ENCODE peak calls at places on chromosomes 4 and X, in five cellular contexts. One of them, this sample, is unnamed.

GRCh38 chrX:48864210-48864609 is 28.8 kb upstream of the PCSK1N start:
- DNase-seq in left lung: no peak
- DNase-seq in IMR-90: peak; percentile 62
- DNase-seq in cardiac muscle cell: peak; percentile 48
- DNase-seq in MM.1S: no peak
- DNase-seq in this sample: no peak

GRCh38 chrX:42248226-42248625 is 324.9 kb upstream of the CASK start:
- DNase-seq in left lung: no peak
- DNase-seq in cardiac muscle cell: peak; percentile 34
- DNase-seq in IMR-90: no peak
- DNase-seq in MM.1S: no peak
- DNase-seq in this sample: no peak

GRCh38 chr4:54902261-54902660 is 223.1 kb downstream of the KDR start:
- DNase-seq in left lung: no peak
- DNase-seq in IMR-90: peak; percentile 43
- DNase-seq in cardiac muscle cell: peak; percentile 17
- DNase-seq in MM.1S: no peak
- DNase-seq in this sample: no peak

GRCh38 chr4:112153222-112153791 is 8.1 kb downstream of the FAM241A start:
- DNase-seq in MM.1S: no peak
- DNase-seq in cardiac muscle cell: no peak
- DNase-seq in left lung: no peak
- DNase-seq in IMR-90: no peak
- DNase-seq in this sample: no peak

GRCh38 chrX:96715412-96715940 is 30.8 kb downstream of the DIAPH2 start:
- DNase-seq in IMR-90: peak; percentile 78
- DNase-seq in MM.1S: no peak
- DNase-seq in cardiac muscle cell: no peak
- DNase-seq in left lung: no peak
- DNase-seq in this sample: no peak

GRCh38 chr4:82721819-82722423 is 76.7 kb downstream of the SCD5 start:
- DNase-seq in cardiac muscle cell: no peak
- DNase-seq in MM.1S: peak; percentile 45
- DNase-seq in IMR-90: peak; percentile 26
- DNase-seq in left lung: no peak
- DNase-seq in this sample: no peak

GRCh38 chrX:14056201-14056600 is 26.5 kb upstream of the GEMIN8 start:
- DNase-seq in MM.1S: no peak
- DNase-seq in IMR-90: peak; percentile 2
- DNase-seq in cardiac muscle cell: peak; percentile 48
- DNase-seq in left lung: no peak
- DNase-seq in this sample: no peak

GRCh38 chrX:84046403-84046984 is 141.5 kb downstream of the RPS6KA6 start:
- DNase-seq in IMR-90: peak; percentile 38
- DNase-seq in MM.1S: peak; percentile 63
- DNase-seq in cardiac muscle cell: peak; percentile 46
- DNase-seq in left lung: no peak
- DNase-seq in this sample: peak; percentile 4

GRCh38 chrX:103792916-103793540 is 16.4 kb downstream of the PLP1 start:
- DNase-seq in MM.1S: no peak
- DNase-seq in left lung: no peak
- DNase-seq in IMR-90: peak; percentile 80
- DNase-seq in cardiac muscle cell: peak; percentile 81
- DNase-seq in this sample: no peak

GRCh38 chrX:120365320-120365719 is 3.4 kb downstream of the ATP1B4 start:
- DNase-seq in IMR-90: no peak
- DNase-seq in cardiac muscle cell: peak; percentile 17
- DNase-seq in left lung: peak; percentile 32
- DNase-seq in MM.1S: peak; percentile 72
- DNase-seq in this sample: peak; percentile 13

GRCh38 chr4:157832596-157832995 is 340.2 kb downstream of the GASK1B start:
- DNase-seq in IMR-90: no peak
- DNase-seq in MM.1S: no peak
- DNase-seq in cardiac muscle cell: no peak
- DNase-seq in left lung: no peak
- DNase-seq in this sample: no peak

GRCh38 chr4:11704136-11704535 is 275.4 kb upstream of the HS3ST1 start:
- DNase-seq in cardiac muscle cell: no peak
- DNase-seq in MM.1S: no peak
- DNase-seq in left lung: no peak
- DNase-seq in IMR-90: no peak
- DNase-seq in this sample: no peak

GRCh38 chrX:43973249-43973672 is at the start of gene NDP:
- DNase-seq in left lung: no peak
- DNase-seq in IMR-90: no peak
- DNase-seq in MM.1S: no peak
- DNase-seq in cardiac muscle cell: no peak
- DNase-seq in this sample: no peak

GRCh38 chr4:2361366-2362285 is 56.8 kb downstream of the ZFYVE28 start:
- DNase-seq in left lung: no peak
- DNase-seq in MM.1S: no peak
- DNase-seq in cardiac muscle cell: no peak
- DNase-seq in IMR-90: no peak
- DNase-seq in this sample: peak; percentile 71

GRCh38 chrX:142149919-142150318 is 55.2 kb downstream of the MAGEC2 start:
- DNase-seq in MM.1S: no peak
- DNase-seq in left lung: no peak
- DNase-seq in IMR-90: no peak
- DNase-seq in cardiac muscle cell: no peak
- DNase-seq in this sample: no peak

GRCh38 chrX:1205681-1206611 is 6.5 kb downstream of the CRLF2 start:
- DNase-seq in cardiac muscle cell: peak; percentile 44
- DNase-seq in MM.1S: peak; percentile 79
- DNase-seq in IMR-90: peak; percentile 59
- DNase-seq in left lung: no peak
- DNase-seq in this sample: peak; percentile 74

GRCh38 chr4:133148690-133149363 is at the start of gene PCDH10:
- DNase-seq in MM.1S: peak; percentile 91
- DNase-seq in IMR-90: peak; percentile 87
- DNase-seq in cardiac muscle cell: peak; percentile 97
- DNase-seq in left lung: peak; percentile 82
- DNase-seq in this sample: peak; percentile 92

GRCh38 chr4:126839066-126839465 is 793.7 kb upstream of the INTU start:
- DNase-seq in cardiac muscle cell: peak; percentile 21
- DNase-seq in IMR-90: peak; percentile 43
- DNase-seq in MM.1S: no peak
- DNase-seq in left lung: no peak
- DNase-seq in this sample: no peak

GRCh38 chr4:24303926-24304325 is 280.4 kb downstream of the DHX15 start:
- DNase-seq in cardiac muscle cell: no peak
- DNase-seq in IMR-90: no peak
- DNase-seq in left lung: no peak
- DNase-seq in MM.1S: no peak
- DNase-seq in this sample: no peak

GRCh38 chrX:10110984-10111363 is 45.8 kb upstream of the CLCN4 start:
- DNase-seq in left lung: no peak
- DNase-seq in MM.1S: peak; percentile 57
- DNase-seq in cardiac muscle cell: no peak
- DNase-seq in IMR-90: no peak
- DNase-seq in this sample: no peak

GRCh38 chr4:1244081-1244977 is 4.6 kb downstream of the CTBP1 start:
- DNase-seq in IMR-90: no peak
- DNase-seq in cardiac muscle cell: no peak
- DNase-seq in MM.1S: no peak
- DNase-seq in left lung: peak; percentile 31
- DNase-seq in this sample: peak; percentile 54

GRCh38 chr4:48943387-48943786 is 36.8 kb upstream of the OCIAD2 start:
- DNase-seq in IMR-90: no peak
- DNase-seq in cardiac muscle cell: no peak
- DNase-seq in left lung: no peak
- DNase-seq in MM.1S: no peak
- DNase-seq in this sample: peak; percentile 48

GRCh38 chr4:186144180-186144579 is 39.7 kb downstream of the FAM149A start:
- DNase-seq in IMR-90: peak; percentile 21
- DNase-seq in cardiac muscle cell: peak; percentile 72
- DNase-seq in left lung: no peak
- DNase-seq in MM.1S: peak; percentile 61
- DNase-seq in this sample: peak; percentile 64

GRCh38 chr4:10006604-10007435 is 14.5 kb downstream of the SLC2A9 start:
- DNase-seq in cardiac muscle cell: peak; percentile 58
- DNase-seq in MM.1S: no peak
- DNase-seq in IMR-90: no peak
- DNase-seq in left lung: peak; percentile 57
- DNase-seq in this sample: no peak

GRCh38 chrX:21487832-21488231 is 113.6 kb downstream of the CNKSR2 start:
- DNase-seq in IMR-90: peak; percentile 13
- DNase-seq in MM.1S: no peak
- DNase-seq in left lung: no peak
- DNase-seq in cardiac muscle cell: peak; percentile 1
- DNase-seq in this sample: no peak

GRCh38 chr4:105765690-105766407 is 57.3 kb downstream of the GSTCD start:
- DNase-seq in cardiac muscle cell: peak; percentile 91
- DNase-seq in IMR-90: peak; percentile 94
- DNase-seq in MM.1S: no peak
- DNase-seq in left lung: no peak
- DNase-seq in this sample: peak; percentile 7

GRCh38 chrX:37599735-37600134 is 28.3 kb downstream of the LANCL3 start:
- DNase-seq in IMR-90: no peak
- DNase-seq in left lung: no peak
- DNase-seq in MM.1S: peak; percentile 24
- DNase-seq in cardiac muscle cell: no peak
- DNase-seq in this sample: no peak

GRCh38 chr4:186017801-186018200 is 51.2 kb upstream of the TLR3 start:
- DNase-seq in MM.1S: no peak
- DNase-seq in IMR-90: no peak
- DNase-seq in left lung: no peak
- DNase-seq in cardiac muscle cell: no peak
- DNase-seq in this sample: no peak

GRCh38 chr4:116925900-116926457 is 159.4 kb downstream of the TRAM1L1 start:
- DNase-seq in left lung: peak; percentile 35
- DNase-seq in MM.1S: no peak
- DNase-seq in cardiac muscle cell: no peak
- DNase-seq in IMR-90: no peak
- DNase-seq in this sample: peak; percentile 48

DNA sequence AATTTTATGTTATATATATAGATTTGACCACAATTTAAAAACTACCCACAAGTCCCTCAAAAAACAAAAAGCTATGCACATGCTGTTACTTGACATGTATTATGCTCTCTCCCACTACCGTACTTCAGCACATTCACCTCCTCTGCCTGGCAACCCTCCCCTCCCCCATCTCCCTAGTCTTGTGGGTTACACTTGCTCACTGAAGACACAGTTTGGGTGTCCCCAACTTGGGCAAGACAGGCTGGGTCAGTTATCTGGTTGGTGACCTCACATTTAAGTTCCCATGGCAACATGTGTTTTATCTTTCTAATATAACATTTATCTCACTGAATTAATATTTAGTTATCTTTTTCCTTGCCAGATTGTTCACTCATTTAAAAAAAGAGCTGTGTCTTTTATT is 32.7 kb downstream of the SEC24D start:
- DNase-seq in left lung: no peak
- DNase-seq in cardiac muscle cell: no peak
- DNase-seq in MM.1S: no peak
- DNase-seq in IMR-90: no peak
- DNase-seq in this sample: peak; percentile 47
- H3K36me3 ChIP-seq in left lung: peaks cover 100% of the 10 kb centered on the region
- H3K36me3 ChIP-seq in cardiac muscle cell: peaks cover 38% of the 10 kb centered on the region
- H3K36me3 ChIP-seq in MM.1S: no peaks in the 10 kb centered on the region
- H3K36me3 ChIP-seq in IMR-90: peaks cover 54% of the 10 kb centered on the region
- H3K36me3 ChIP-seq in this sample: peaks cover 19% of the 10 kb centered on the region

GRCh38 chrX:54166915-54167314 is 16.1 kb downstream of the FAM120C start:
- DNase-seq in MM.1S: no peak
- DNase-seq in left lung: no peak
- DNase-seq in IMR-90: no peak
- DNase-seq in cardiac muscle cell: peak; percentile 10
- DNase-seq in this sample: no peak

GRCh38 chrX:54171091-54171490 is 12.0 kb downstream of the FAM120C start:
- DNase-seq in cardiac muscle cell: no peak
- DNase-seq in MM.1S: no peak
- DNase-seq in IMR-90: no peak
- DNase-seq in left lung: no peak
- DNase-seq in this sample: no peak

GRCh38 chrX:54171527-54171926 is 11.5 kb downstream of the FAM120C start:
- DNase-seq in cardiac muscle cell: peak; percentile 56
- DNase-seq in IMR-90: no peak
- DNase-seq in left lung: no peak
- DNase-seq in MM.1S: no peak
- DNase-seq in this sample: no peak

GRCh38 chrX:54173791-54174190 is 9.3 kb downstream of the FAM120C start:
- DNase-seq in cardiac muscle cell: no peak
- DNase-seq in left lung: no peak
- DNase-seq in IMR-90: no peak
- DNase-seq in MM.1S: no peak
- DNase-seq in this sample: no peak

DNA sequence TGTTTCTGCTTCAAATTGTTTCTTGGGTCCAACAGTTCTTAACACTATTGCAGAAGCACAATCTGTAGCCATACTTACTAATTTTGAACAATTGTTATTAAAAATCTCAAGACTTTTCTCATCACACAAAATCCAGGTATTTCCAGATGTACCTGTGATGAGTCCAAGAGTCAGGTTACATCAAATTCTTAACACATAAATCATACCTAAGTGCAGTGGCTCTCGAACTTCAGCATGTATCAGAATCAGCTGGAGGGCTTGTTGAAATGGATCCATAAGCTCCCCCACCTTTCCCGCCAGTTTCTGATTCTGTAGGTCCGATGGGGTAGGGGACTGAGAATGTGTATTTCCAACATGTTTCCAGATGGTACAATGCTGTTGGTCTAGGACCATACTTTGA is 10.6 kb downstream of the FAM120C start:
- DNase-seq in cardiac muscle cell: no peak
- DNase-seq in left lung: no peak
- DNase-seq in MM.1S: no peak
- DNase-seq in IMR-90: no peak
- DNase-seq in this sample: no peak
- H3K27me3 ChIP-seq in cardiac muscle cell: no peaks in the 10 kb centered on the region
- H3K27me3 ChIP-seq in left lung: no peaks in the 10 kb centered on the region
- H3K27me3 ChIP-seq in MM.1S: no peaks in the 10 kb centered on the region
- H3K27me3 ChIP-seq in IMR-90: no peaks in the 10 kb centered on the region
- H3K27me3 ChIP-seq in this sample: no peaks in the 10 kb centered on the region

DNA sequence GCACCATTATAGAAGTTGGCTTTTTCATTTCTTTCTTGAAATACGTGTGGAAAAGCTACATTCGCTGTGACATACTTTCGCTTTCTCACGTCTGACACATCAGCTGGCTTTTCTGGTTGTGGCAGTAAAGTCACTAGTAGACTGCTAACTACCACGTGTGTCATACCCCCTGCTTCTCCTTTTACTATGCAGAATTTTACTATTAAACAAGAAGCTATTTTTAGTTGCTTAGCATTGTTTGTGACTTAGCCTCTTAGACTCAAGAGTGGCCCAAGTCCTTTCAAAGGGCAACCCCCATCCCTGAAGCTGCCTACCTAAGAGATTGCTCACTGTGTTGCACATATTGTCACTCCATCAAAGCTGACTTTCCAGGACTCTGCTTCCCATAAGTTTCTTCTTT is 2.1 kb upstream of the IL2 start:
- DNase-seq in IMR-90: peak; percentile 17
- DNase-seq in left lung: no peak
- DNase-seq in cardiac muscle cell: peak; percentile 4
- DNase-seq in MM.1S: no peak
- DNase-seq in this sample: no peak
- H3K4me3 ChIP-seq in IMR-90: peak overlapping the region; percentile 27
- H3K4me3 ChIP-seq in left lung: no peak overlapping the region
- H3K4me3 ChIP-seq in cardiac muscle cell: no peak overlapping the region
- H3K4me3 ChIP-seq in MM.1S: no peak overlapping the region
- H3K4me3 ChIP-seq in this sample: no peak overlapping the region

GRCh38 chr4:55979562-55979961 is 30.8 kb downstream of the CEP135 start:
- DNase-seq in left lung: no peak
- DNase-seq in cardiac muscle cell: no peak
- DNase-seq in IMR-90: no peak
- DNase-seq in MM.1S: no peak
- DNase-seq in this sample: no peak

GRCh38 chr4:55980725-55981124 is 32.0 kb downstream of the CEP135 start:
- DNase-seq in left lung: no peak
- DNase-seq in cardiac muscle cell: no peak
- DNase-seq in MM.1S: no peak
- DNase-seq in IMR-90: no peak
- DNase-seq in this sample: no peak
- H3K36me3 ChIP-seq in left lung: peaks cover 43% of the 10 kb centered on the region
- H3K36me3 ChIP-seq in cardiac muscle cell: no peaks in the 10 kb centered on the region
- H3K36me3 ChIP-seq in MM.1S: no peaks in the 10 kb centered on the region
- H3K36me3 ChIP-seq in IMR-90: peaks cover 2% of the 10 kb centered on the region
- H3K36me3 ChIP-seq in this sample: no peaks in the 10 kb centered on the region

This sample was measured in H7.